ENCODE peak calls at places on chromosomes 6 and 20, in nine cellular contexts. One of them, this sample, is unnamed.

GRCh38 chr6:15317934-15318902 is 72.3 kb downstream of the JARID2 start:
- DNase-seq in IMR-90: peak
- DNase-seq in astrocyte of the spinal cord: no peak
- DNase-seq in HFF-Myc: peak
- DNase-seq in body of pancreas: no peak
- DNase-seq in coronary artery: no peak
- DNase-seq in H9: no peak
- DNase-seq in GM06990: no peak
- DNase-seq in activated B cell treated with CpG ODN at 0.5 μM for 24 hours: no peak
- DNase-seq in this sample: no peak

GRCh38 chr6:16898640-16899428 is 137.6 kb upstream of the ATXN1 start:
- DNase-seq in GM06990: no peak
- DNase-seq in body of pancreas: no peak
- DNase-seq in HFF-Myc: no peak
- DNase-seq in coronary artery: no peak
- DNase-seq in IMR-90: no peak
- DNase-seq in H9: no peak
- DNase-seq in activated B cell treated with CpG ODN at 0.5 μM for 24 hours: no peak
- DNase-seq in astrocyte of the spinal cord: no peak
- DNase-seq in this sample: no peak

GRCh38 chr6:16007146-16007545 is 121.7 kb upstream of the MYLIP start:
- DNase-seq in HFF-Myc: no peak
- DNase-seq in astrocyte of the spinal cord: no peak
- DNase-seq in body of pancreas: no peak
- DNase-seq in coronary artery: no peak
- DNase-seq in H9: no peak
- DNase-seq in GM06990: no peak
- DNase-seq in IMR-90: no peak
- DNase-seq in activated B cell treated with CpG ODN at 0.5 μM for 24 hours: no peak
- DNase-seq in this sample: no peak

GRCh38 chr6:97305676-97306075 is 22.7 kb upstream of the MMS22L start:
- DNase-seq in HFF-Myc: no peak
- DNase-seq in IMR-90: no peak
- DNase-seq in activated B cell treated with CpG ODN at 0.5 μM for 24 hours: no peak
- DNase-seq in coronary artery: no peak
- DNase-seq in GM06990: no peak
- DNase-seq in astrocyte of the spinal cord: no peak
- DNase-seq in H9: no peak
- DNase-seq in body of pancreas: no peak
- DNase-seq in this sample: no peak

GRCh38 chr6:66948106-66948505 is 1241.1 kb upstream of the EYS start:
- DNase-seq in coronary artery: no peak
- DNase-seq in astrocyte of the spinal cord: peak
- DNase-seq in GM06990: no peak
- DNase-seq in body of pancreas: no peak
- DNase-seq in HFF-Myc: no peak
- DNase-seq in activated B cell treated with CpG ODN at 0.5 μM for 24 hours: no peak
- DNase-seq in H9: no peak
- DNase-seq in IMR-90: no peak
- DNase-seq in this sample: no peak

GRCh38 chr6:26222587-26222986 is 135.4 kb downstream of the HFE start:
- DNase-seq in IMR-90: no peak
- DNase-seq in astrocyte of the spinal cord: no peak
- DNase-seq in activated B cell treated with CpG ODN at 0.5 μM for 24 hours: no peak
- DNase-seq in coronary artery: no peak
- DNase-seq in GM06990: no peak
- DNase-seq in H9: no peak
- DNase-seq in body of pancreas: no peak
- DNase-seq in HFF-Myc: no peak
- DNase-seq in this sample: no peak

GRCh38 chr6:44411141-44411540 is 23.6 kb downstream of the CDC5L start:
- DNase-seq in IMR-90: peak
- DNase-seq in H9: no peak
- DNase-seq in coronary artery: no peak
- DNase-seq in activated B cell treated with CpG ODN at 0.5 μM for 24 hours: no peak
- DNase-seq in HFF-Myc: no peak
- DNase-seq in body of pancreas: no peak
- DNase-seq in GM06990: no peak
- DNase-seq in astrocyte of the spinal cord: no peak
- DNase-seq in this sample: no peak

GRCh38 chr6:161137839-161138544 is 135.9 kb downstream of the AGPAT4 start:
- DNase-seq in HFF-Myc: no peak
- DNase-seq in H9: no peak
- DNase-seq in body of pancreas: no peak
- DNase-seq in GM06990: no peak
- DNase-seq in activated B cell treated with CpG ODN at 0.5 μM for 24 hours: no peak
- DNase-seq in IMR-90: peak
- DNase-seq in astrocyte of the spinal cord: peak
- DNase-seq in coronary artery: no peak
- DNase-seq in this sample: no peak

GRCh38 chr6:109672204-109672603 is 18.8 kb downstream of the AK9 start:
- DNase-seq in HFF-Myc: no peak
- DNase-seq in IMR-90: peak
- DNase-seq in astrocyte of the spinal cord: no peak
- DNase-seq in activated B cell treated with CpG ODN at 0.5 μM for 24 hours: no peak
- DNase-seq in GM06990: no peak
- DNase-seq in H9: no peak
- DNase-seq in coronary artery: no peak
- DNase-seq in body of pancreas: no peak
- DNase-seq in this sample: no peak

GRCh38 chr6:141744194-141744925 is 388.4 kb upstream of the GJE1 start:
- DNase-seq in body of pancreas: no peak
- DNase-seq in IMR-90: peak
- DNase-seq in HFF-Myc: no peak
- DNase-seq in coronary artery: no peak
- DNase-seq in activated B cell treated with CpG ODN at 0.5 μM for 24 hours: no peak
- DNase-seq in H9: no peak
- DNase-seq in GM06990: no peak
- DNase-seq in astrocyte of the spinal cord: no peak
- DNase-seq in this sample: no peak

GRCh38 chr6:46789434-46790358 is 3.5 kb upstream of the MEP1A start:
- DNase-seq in body of pancreas: no peak
- DNase-seq in H9: no peak
- DNase-seq in astrocyte of the spinal cord: no peak
- DNase-seq in HFF-Myc: no peak
- DNase-seq in IMR-90: no peak
- DNase-seq in GM06990: no peak
- DNase-seq in activated B cell treated with CpG ODN at 0.5 μM for 24 hours: no peak
- DNase-seq in coronary artery: no peak
- DNase-seq in this sample: no peak

GRCh38 chr20:59602546-59603080 is 1.7 kb upstream of the PHACTR3 start:
- DNase-seq in HFF-Myc: no peak
- DNase-seq in GM06990: no peak
- DNase-seq in activated B cell treated with CpG ODN at 0.5 μM for 24 hours: no peak
- DNase-seq in coronary artery: no peak
- DNase-seq in IMR-90: no peak
- DNase-seq in H9: no peak
- DNase-seq in body of pancreas: no peak
- DNase-seq in astrocyte of the spinal cord: no peak
- DNase-seq in this sample: no peak

GRCh38 chr6:131998255-131998982 is 47.2 kb upstream of the CCN2 start:
- DNase-seq in HFF-Myc: no peak
- DNase-seq in astrocyte of the spinal cord: peak
- DNase-seq in GM06990: no peak
- DNase-seq in activated B cell treated with CpG ODN at 0.5 μM for 24 hours: no peak
- DNase-seq in IMR-90: peak
- DNase-seq in body of pancreas: no peak
- DNase-seq in H9: no peak
- DNase-seq in coronary artery: no peak
- DNase-seq in this sample: no peak

GRCh38 chr6:28215425-28215824 is 9.7 kb upstream of the ZSCAN9 start:
- DNase-seq in IMR-90: peak
- DNase-seq in body of pancreas: no peak
- DNase-seq in HFF-Myc: no peak
- DNase-seq in coronary artery: no peak
- DNase-seq in H9: no peak
- DNase-seq in activated B cell treated with CpG ODN at 0.5 μM for 24 hours: no peak
- DNase-seq in GM06990: no peak
- DNase-seq in astrocyte of the spinal cord: no peak
- DNase-seq in this sample: no peak

GRCh38 chr6:130385059-130385695 is 19.4 kb downstream of the TMEM200A start:
- DNase-seq in HFF-Myc: no peak
- DNase-seq in GM06990: no peak
- DNase-seq in IMR-90: no peak
- DNase-seq in activated B cell treated with CpG ODN at 0.5 μM for 24 hours: no peak
- DNase-seq in coronary artery: no peak
- DNase-seq in astrocyte of the spinal cord: no peak
- DNase-seq in H9: no peak
- DNase-seq in body of pancreas: no peak
- DNase-seq in this sample: no peak

GRCh38 chr20:63115651-63116411 is 100.1 kb downstream of the YTHDF1 start:
- DNase-seq in GM06990: no peak
- DNase-seq in body of pancreas: no peak
- DNase-seq in coronary artery: no peak
- DNase-seq in activated B cell treated with CpG ODN at 0.5 μM for 24 hours: no peak
- DNase-seq in HFF-Myc: no peak
- DNase-seq in H9: no peak
- DNase-seq in astrocyte of the spinal cord: no peak
- DNase-seq in IMR-90: no peak
- DNase-seq in this sample: no peak

GRCh38 chr6:130681028-130681427 is 146.2 kb upstream of the SMLR1 start:
- DNase-seq in activated B cell treated with CpG ODN at 0.5 μM for 24 hours: no peak
- DNase-seq in IMR-90: peak
- DNase-seq in coronary artery: no peak
- DNase-seq in body of pancreas: no peak
- DNase-seq in H9: no peak
- DNase-seq in HFF-Myc: peak
- DNase-seq in astrocyte of the spinal cord: peak
- DNase-seq in GM06990: no peak
- DNase-seq in this sample: no peak

GRCh38 chr20:1945134-1945618 is 48.7 kb downstream of the PDYN start:
- DNase-seq in H9: no peak
- DNase-seq in astrocyte of the spinal cord: no peak
- DNase-seq in GM06990: no peak
- DNase-seq in body of pancreas: peak
- DNase-seq in activated B cell treated with CpG ODN at 0.5 μM for 24 hours: no peak
- DNase-seq in HFF-Myc: no peak
- DNase-seq in coronary artery: peak
- DNase-seq in IMR-90: no peak
- DNase-seq in this sample: no peak

GRCh38 chr20:53238121-53238660 is 266.0 kb downstream of the TSHZ2 start:
- DNase-seq in body of pancreas: no peak
- DNase-seq in coronary artery: no peak
- DNase-seq in IMR-90: no peak
- DNase-seq in HFF-Myc: no peak
- DNase-seq in H9: no peak
- DNase-seq in GM06990: no peak
- DNase-seq in astrocyte of the spinal cord: no peak
- DNase-seq in activated B cell treated with CpG ODN at 0.5 μM for 24 hours: no peak
- DNase-seq in this sample: no peak

GRCh38 chr6:122416825-122417224 is 17.4 kb downstream of the HSF2 start:
- DNase-seq in coronary artery: no peak
- DNase-seq in HFF-Myc: no peak
- DNase-seq in body of pancreas: no peak
- DNase-seq in GM06990: no peak
- DNase-seq in IMR-90: no peak
- DNase-seq in astrocyte of the spinal cord: no peak
- DNase-seq in activated B cell treated with CpG ODN at 0.5 μM for 24 hours: no peak
- DNase-seq in H9: no peak
- DNase-seq in this sample: no peak

GRCh38 chr20:34110025-34111013 is 1.7 kb downstream of the EIF2S2 start:
- DNase-seq in GM06990: peak
- DNase-seq in astrocyte of the spinal cord: peak
- DNase-seq in HFF-Myc: no peak
- DNase-seq in coronary artery: no peak
- DNase-seq in H9: no peak
- DNase-seq in activated B cell treated with CpG ODN at 0.5 μM for 24 hours: no peak
- DNase-seq in IMR-90: peak
- DNase-seq in body of pancreas: no peak
- DNase-seq in this sample: no peak
- TF ChIP-seq CTCF in GM06990: no peak
- TF ChIP-seq CTCF in astrocyte of the spinal cord: no peak
- TF ChIP-seq CTCF in HFF-Myc: no peak
- TF ChIP-seq CTCF in coronary artery: no peak
- TF ChIP-seq CTCF in H9: no peak
- TF ChIP-seq CTCF in activated B cell treated with CpG ODN at 0.5 μM for 24 hours: no peak
- TF ChIP-seq CTCF in IMR-90: no peak
- TF ChIP-seq CTCF in body of pancreas: no peak
- TF ChIP-seq CTCF in this sample: peak

DNA sequence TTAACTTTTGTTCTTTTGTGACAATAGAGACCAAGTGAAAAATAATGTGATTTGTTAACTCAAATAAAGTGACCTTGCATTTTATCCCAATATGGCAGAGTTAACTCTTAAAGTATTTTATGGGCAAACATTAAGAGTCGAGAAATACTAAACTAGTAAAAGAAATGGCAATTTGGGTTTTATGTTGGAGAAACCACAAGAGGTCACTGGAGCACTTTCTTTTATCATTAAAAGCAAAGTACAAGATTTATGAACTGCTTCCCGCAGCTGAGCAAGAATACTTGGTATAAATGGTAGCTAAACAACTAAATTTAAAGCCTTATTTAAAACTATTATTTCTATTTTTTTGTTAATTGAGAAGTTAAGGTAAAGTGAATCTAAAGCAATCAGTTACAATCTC is 33.5 kb upstream of the MCM9 start:
- DNase-seq in activated B cell treated with CpG ODN at 0.5 μM for 24 hours: no peak
- DNase-seq in GM06990: no peak
- DNase-seq in astrocyte of the spinal cord: peak
- DNase-seq in coronary artery: no peak
- DNase-seq in HFF-Myc: no peak
- DNase-seq in body of pancreas: no peak
- DNase-seq in H9: no peak
- DNase-seq in IMR-90: peak
- DNase-seq in this sample: no peak
- TF ChIP-seq CTCF in activated B cell treated with CpG ODN at 0.5 μM for 24 hours: no peak
- TF ChIP-seq CTCF in GM06990: no peak
- TF ChIP-seq CTCF in astrocyte of the spinal cord: no peak
- TF ChIP-seq CTCF in coronary artery: no peak
- TF ChIP-seq CTCF in HFF-Myc: peak
- TF ChIP-seq CTCF in body of pancreas: no peak
- TF ChIP-seq CTCF in H9: peak
- TF ChIP-seq CTCF in IMR-90: peak
- TF ChIP-seq CTCF in this sample: peak

GRCh38 chr6:51618563-51618962 is 468.9 kb downstream of the PKHD1 start:
- DNase-seq in coronary artery: no peak
- DNase-seq in H9: no peak
- DNase-seq in HFF-Myc: no peak
- DNase-seq in astrocyte of the spinal cord: no peak
- DNase-seq in GM06990: no peak
- DNase-seq in body of pancreas: no peak
- DNase-seq in activated B cell treated with CpG ODN at 0.5 μM for 24 hours: no peak
- DNase-seq in IMR-90: no peak
- DNase-seq in this sample: no peak
- TF ChIP-seq CTCF in coronary artery: no peak
- TF ChIP-seq CTCF in H9: peak
- TF ChIP-seq CTCF in HFF-Myc: no peak
- TF ChIP-seq CTCF in astrocyte of the spinal cord: no peak
- TF ChIP-seq CTCF in GM06990: peak
- TF ChIP-seq CTCF in body of pancreas: peak
- TF ChIP-seq CTCF in activated B cell treated with CpG ODN at 0.5 μM for 24 hours: no peak
- TF ChIP-seq CTCF in IMR-90: no peak
- TF ChIP-seq CTCF in this sample: peak

DNA sequence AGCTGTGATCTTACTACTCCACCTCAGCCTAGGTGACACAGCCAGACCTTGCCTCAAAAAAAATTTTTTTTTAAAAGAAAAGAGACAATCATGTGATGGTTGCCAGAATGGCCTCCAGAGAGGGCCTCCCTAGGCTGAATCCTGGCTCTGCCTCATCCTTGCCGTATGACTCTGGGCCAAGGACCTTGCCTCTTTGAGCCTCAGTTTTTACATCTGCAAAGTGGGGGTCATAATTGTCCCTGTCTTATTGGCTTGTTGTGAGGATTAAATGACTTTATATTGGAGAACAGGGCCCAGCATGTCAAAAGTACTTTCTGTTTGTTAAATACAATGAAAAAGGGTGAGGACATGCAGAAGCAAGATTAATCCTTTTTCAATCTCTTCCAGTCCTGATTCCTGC is 14.4 kb downstream of the SRXN1 start:
- DNase-seq in coronary artery: no peak
- DNase-seq in IMR-90: no peak
- DNase-seq in body of pancreas: no peak
- DNase-seq in activated B cell treated with CpG ODN at 0.5 μM for 24 hours: no peak
- DNase-seq in astrocyte of the spinal cord: no peak
- DNase-seq in HFF-Myc: no peak
- DNase-seq in GM06990: no peak
- DNase-seq in H9: no peak
- DNase-seq in this sample: no peak
- TF ChIP-seq CTCF in coronary artery: no peak
- TF ChIP-seq CTCF in IMR-90: no peak
- TF ChIP-seq CTCF in body of pancreas: no peak
- TF ChIP-seq CTCF in activated B cell treated with CpG ODN at 0.5 μM for 24 hours: no peak
- TF ChIP-seq CTCF in astrocyte of the spinal cord: no peak
- TF ChIP-seq CTCF in HFF-Myc: no peak
- TF ChIP-seq CTCF in GM06990: no peak
- TF ChIP-seq CTCF in H9: no peak
- TF ChIP-seq CTCF in this sample: no peak